ENCODE peak calls at places on chromosomes 3 and 15, in six cellular contexts. One of them, this sample, is unnamed.

GRCh38 chr3:3405131-3405530 is 225.6 kb upstream of the CRBN start:
- DNase-seq in WERI-Rb-1: peak; percentile 55
- DNase-seq in stimulated activated CD8-positive, alpha-beta memory T cell treated with anti-CD3 and anti-CD28 coated beads, Interleukin-12 subunit alpha, Interleukin-12 subunit beta, amount 100 ng/mL, for 1 hour: no peak
- DNase-seq in CD4-positive, alpha-beta T cell: no peak
- DNase-seq in activated T-cell treated with anti-CD3 and anti-CD28 coated beads, Interleukin-2, amount 50 U/mL, for 72 hours: no peak
- DNase-seq in fibroblast of the aortic adventitia: no peak
- DNase-seq in this sample: no peak

GRCh38 chr3:71065764-71066013 is 517.8 kb downstream of the FOXP1 start:
- DNase-seq in stimulated activated CD8-positive, alpha-beta memory T cell treated with anti-CD3 and anti-CD28 coated beads, Interleukin-12 subunit alpha, Interleukin-12 subunit beta, amount 100 ng/mL, for 1 hour: no peak
- DNase-seq in WERI-Rb-1: no peak
- DNase-seq in activated T-cell treated with anti-CD3 and anti-CD28 coated beads, Interleukin-2, amount 50 U/mL, for 72 hours: no peak
- DNase-seq in fibroblast of the aortic adventitia: peak; percentile 43
- DNase-seq in CD4-positive, alpha-beta T cell: no peak
- DNase-seq in this sample: no peak

GRCh38 chr3:28915711-28916481 is 365.0 kb upstream of the RBMS3 start:
- DNase-seq in fibroblast of the aortic adventitia: peak; percentile 71
- DNase-seq in CD4-positive, alpha-beta T cell: no peak
- DNase-seq in stimulated activated CD8-positive, alpha-beta memory T cell treated with anti-CD3 and anti-CD28 coated beads, Interleukin-12 subunit alpha, Interleukin-12 subunit beta, amount 100 ng/mL, for 1 hour: no peak
- DNase-seq in WERI-Rb-1: peak; percentile 68
- DNase-seq in activated T-cell treated with anti-CD3 and anti-CD28 coated beads, Interleukin-2, amount 50 U/mL, for 72 hours: peak; percentile 12
- DNase-seq in this sample: no peak

GRCh38 chr3:114143817-114144216 is 35.0 kb downstream of the DRD3 start:
- DNase-seq in activated T-cell treated with anti-CD3 and anti-CD28 coated beads, Interleukin-2, amount 50 U/mL, for 72 hours: no peak
- DNase-seq in WERI-Rb-1: no peak
- DNase-seq in fibroblast of the aortic adventitia: peak; percentile 82
- DNase-seq in stimulated activated CD8-positive, alpha-beta memory T cell treated with anti-CD3 and anti-CD28 coated beads, Interleukin-12 subunit alpha, Interleukin-12 subunit beta, amount 100 ng/mL, for 1 hour: no peak
- DNase-seq in CD4-positive, alpha-beta T cell: no peak
- DNase-seq in this sample: no peak

GRCh38 chr3:196969660-196970546 is 1.3 kb upstream of the PIGZ start:
- DNase-seq in CD4-positive, alpha-beta T cell: peak; percentile 54
- DNase-seq in activated T-cell treated with anti-CD3 and anti-CD28 coated beads, Interleukin-2, amount 50 U/mL, for 72 hours: peak; percentile 88
- DNase-seq in fibroblast of the aortic adventitia: peak; percentile 30
- DNase-seq in stimulated activated CD8-positive, alpha-beta memory T cell treated with anti-CD3 and anti-CD28 coated beads, Interleukin-12 subunit alpha, Interleukin-12 subunit beta, amount 100 ng/mL, for 1 hour: peak; percentile 33
- DNase-seq in WERI-Rb-1: peak; percentile 23
- DNase-seq in this sample: no peak

GRCh38 chr3:65676592-65676991 is 362.1 kb downstream of the MAGI1 start:
- DNase-seq in stimulated activated CD8-positive, alpha-beta memory T cell treated with anti-CD3 and anti-CD28 coated beads, Interleukin-12 subunit alpha, Interleukin-12 subunit beta, amount 100 ng/mL, for 1 hour: no peak
- DNase-seq in WERI-Rb-1: no peak
- DNase-seq in CD4-positive, alpha-beta T cell: no peak
- DNase-seq in fibroblast of the aortic adventitia: no peak
- DNase-seq in activated T-cell treated with anti-CD3 and anti-CD28 coated beads, Interleukin-2, amount 50 U/mL, for 72 hours: no peak
- DNase-seq in this sample: no peak

GRCh38 chr15:69082041-69082502 is 67.6 kb downstream of the NOX5 start:
- DNase-seq in stimulated activated CD8-positive, alpha-beta memory T cell treated with anti-CD3 and anti-CD28 coated beads, Interleukin-12 subunit alpha, Interleukin-12 subunit beta, amount 100 ng/mL, for 1 hour: no peak
- DNase-seq in WERI-Rb-1: no peak
- DNase-seq in fibroblast of the aortic adventitia: peak; percentile 89
- DNase-seq in CD4-positive, alpha-beta T cell: no peak
- DNase-seq in activated T-cell treated with anti-CD3 and anti-CD28 coated beads, Interleukin-2, amount 50 U/mL, for 72 hours: no peak
- DNase-seq in this sample: no peak

GRCh38 chr3:190175490-190175889 is 54.8 kb upstream of the P3H2 start:
- DNase-seq in activated T-cell treated with anti-CD3 and anti-CD28 coated beads, Interleukin-2, amount 50 U/mL, for 72 hours: no peak
- DNase-seq in WERI-Rb-1: no peak
- DNase-seq in fibroblast of the aortic adventitia: peak; percentile 51
- DNase-seq in CD4-positive, alpha-beta T cell: no peak
- DNase-seq in stimulated activated CD8-positive, alpha-beta memory T cell treated with anti-CD3 and anti-CD28 coated beads, Interleukin-12 subunit alpha, Interleukin-12 subunit beta, amount 100 ng/mL, for 1 hour: no peak
- DNase-seq in this sample: no peak

GRCh38 chr15:83092309-83092976 is 15.0 kb upstream of the TM6SF1 start:
- DNase-seq in WERI-Rb-1: peak; percentile 42
- DNase-seq in stimulated activated CD8-positive, alpha-beta memory T cell treated with anti-CD3 and anti-CD28 coated beads, Interleukin-12 subunit alpha, Interleukin-12 subunit beta, amount 100 ng/mL, for 1 hour: no peak
- DNase-seq in activated T-cell treated with anti-CD3 and anti-CD28 coated beads, Interleukin-2, amount 50 U/mL, for 72 hours: no peak
- DNase-seq in fibroblast of the aortic adventitia: peak; percentile 74
- DNase-seq in CD4-positive, alpha-beta T cell: no peak
- DNase-seq in this sample: peak; percentile 25

GRCh38 chr15:29677871-29678431 is 144.3 kb downstream of the TJP1 start:
- DNase-seq in stimulated activated CD8-positive, alpha-beta memory T cell treated with anti-CD3 and anti-CD28 coated beads, Interleukin-12 subunit alpha, Interleukin-12 subunit beta, amount 100 ng/mL, for 1 hour: no peak
- DNase-seq in fibroblast of the aortic adventitia: no peak
- DNase-seq in WERI-Rb-1: no peak
- DNase-seq in activated T-cell treated with anti-CD3 and anti-CD28 coated beads, Interleukin-2, amount 50 U/mL, for 72 hours: no peak
- DNase-seq in CD4-positive, alpha-beta T cell: no peak
- DNase-seq in this sample: no peak

This sample was measured in esophagus squamous epithelium.